ENCODE peak calls at places on chromosomes 2 and 18, in four cellular contexts. C is BJ, O is psoas muscle, J is nephron progenitor cell. W is an unnamed sample.

GRCh38 chr18:33097126-33097525 is 324.3 kb upstream of the KLHL14 start:
- DNase-seq in C (no peak), O (no peak), J (no peak), W (no peak)

GRCh38 chr2:237137626-237138323 is 52.1 kb downstream of the COPS8 start:
- DNase-seq in O (no peak), J (no peak), C (no peak), W (no peak)

GRCh38 chr2:158995677-158996049 is 27.2 kb downstream of the TANC1 start:
- DNase-seq in J (no peak), C (no peak), O (no peak), W (no peak)

GRCh38 chr2:9774266-9774665 is 69.0 kb upstream of the TAF1B start:
- DNase-seq in C (no peak), J (no peak), O (peak), W (no peak)

GRCh38 chr18:61676763-61677434 is 215.9 kb downstream of the RNF152 start:
- DNase-seq in O (no peak), J (no peak), C (peak), W (no peak)

GRCh38 chr2:70850905-70851304 is 15.3 kb upstream of the CD207 start:
- DNase-seq in J (no peak), C (no peak), O (no peak), W (no peak)

GRCh38 chr2:203951366-203951902 is 14.9 kb downstream of the ICOS start:
- DNase-seq in J (no peak), C (no peak), O (no peak), W (no peak)

GRCh38 chr18:35296079-35296478 is 6.0 kb upstream of the ZSCAN30 start:
- DNase-seq in J (no peak), C (no peak), O (no peak), W (no peak)

GRCh38 chr18:36176739-36177138 is 10.6 kb upstream of the MOCOS start:
- DNase-seq in O (no peak), J (no peak), C (no peak), W (no peak)

GRCh38 chr2:230068658-230069080 is at the start of gene SLC16A14:
- DNase-seq in C (no peak), J (peak), O (no peak), W (no peak)
- TF ChIP-seq CTCF in C (peak), J (no peak), O (no peak), W (peak)

DNA sequence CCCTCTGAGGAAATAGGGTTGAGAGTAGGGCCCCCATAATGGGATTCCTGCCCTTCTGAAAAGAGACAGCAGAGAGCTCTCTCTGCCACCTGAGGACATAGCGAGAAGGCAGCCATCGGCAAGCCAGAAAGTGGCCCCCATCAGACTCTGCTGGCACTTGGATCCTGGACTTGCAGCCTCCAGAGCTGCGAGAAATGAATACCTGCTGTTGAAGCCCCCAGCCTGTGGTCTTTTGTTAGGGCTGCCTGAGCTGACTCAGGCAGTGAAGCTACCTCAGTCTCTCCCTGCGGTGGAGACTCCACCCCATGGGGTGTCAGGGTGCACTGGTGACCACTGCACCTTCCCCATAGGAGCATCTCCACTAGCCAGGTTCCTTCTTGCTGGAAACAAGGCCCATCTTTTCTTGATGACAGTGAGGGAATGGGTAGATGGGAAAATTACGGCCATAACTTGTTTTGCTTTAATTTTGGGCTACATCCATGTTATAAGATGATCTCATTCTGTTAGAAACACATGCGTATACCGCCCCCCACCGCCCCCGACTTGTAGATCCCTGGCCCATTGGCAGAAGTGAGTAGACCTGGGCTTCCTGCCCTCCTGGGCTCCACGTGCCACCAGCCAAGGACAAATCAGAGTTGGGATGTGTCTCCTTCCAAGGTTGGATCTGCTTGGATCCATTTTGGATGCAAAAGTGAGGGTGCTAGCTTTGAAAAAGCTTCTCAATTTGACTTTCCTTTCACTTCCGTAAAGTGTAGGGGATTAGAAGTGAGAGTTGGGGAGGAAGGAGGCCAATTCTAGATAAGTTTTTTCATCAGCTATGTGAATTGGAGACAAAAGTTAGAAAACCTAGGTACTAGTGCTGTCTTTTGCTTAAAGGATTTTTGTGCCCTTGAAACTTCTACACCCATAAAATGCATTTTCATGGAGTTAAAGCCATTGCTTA is 42.9 kb downstream of the NCK2 start:
- DNase-seq in O (no peak), J (no peak), C (no peak), W (no peak)
- TF ChIP-seq CTCF in O (peak), J (no peak), C (no peak), W (no peak)

GRCh38 chr18:12990977-12991838 is at the start of gene CEP192:
- DNase-seq in J (peak), O (peak), C (peak), W (peak)
- TF ChIP-seq CTCF in J (no peak), O (no peak), C (no peak), W (no peak)

GRCh38 chr18:9196568-9196967 is 60.0 kb downstream of the ANKRD12 start:
- DNase-seq in O (no peak), C (no peak), J (no peak), W (no peak)

GRCh38 chr18:9204659-9205058 is 68.1 kb downstream of the ANKRD12 start:
- DNase-seq in C (no peak), J (no peak), O (no peak), W (no peak)

GRCh38 chr18:9201224-9201623 is 64.6 kb downstream of the ANKRD12 start:
- DNase-seq in J (no peak), O (no peak), C (no peak), W (no peak)
- TF ChIP-seq CTCF in J (no peak), O (no peak), C (no peak), W (no peak)

GRCh38 chr2:20453087-20453486 is 6.2 kb downstream of the RHOB start:
- DNase-seq in J (no peak), O (no peak), C (no peak), W (no peak)

GRCh38 chr2:20451346-20451745 is 4.5 kb downstream of the RHOB start:
- DNase-seq in O (no peak), J (no peak), C (no peak), W (no peak)

GRCh38 chr2:20454036-20454981 is 7.4 kb downstream of the RHOB start:
- DNase-seq in C (no peak), O (no peak), J (no peak), W (no peak)

GRCh38 chr2:20451761-20452499 is 5.1 kb downstream of the RHOB start:
- DNase-seq in J (no peak), C (no peak), O (no peak), W (no peak)

GRCh38 chr2:20452551-20452950 is 5.7 kb downstream of the RHOB start:
- DNase-seq in J (no peak), O (no peak), C (no peak), W (no peak)
- TF ChIP-seq CTCF in J (no peak), O (no peak), C (peak), W (no peak)

GRCh38 chr2:223760838-223761502 is 76.4 kb downstream of the AP1S3 start:
- DNase-seq in J (no peak), C (peak), O (no peak), W (peak)
- TF ChIP-seq CTCF in J (no peak), C (no peak), O (no peak), W (no peak)

DNA sequence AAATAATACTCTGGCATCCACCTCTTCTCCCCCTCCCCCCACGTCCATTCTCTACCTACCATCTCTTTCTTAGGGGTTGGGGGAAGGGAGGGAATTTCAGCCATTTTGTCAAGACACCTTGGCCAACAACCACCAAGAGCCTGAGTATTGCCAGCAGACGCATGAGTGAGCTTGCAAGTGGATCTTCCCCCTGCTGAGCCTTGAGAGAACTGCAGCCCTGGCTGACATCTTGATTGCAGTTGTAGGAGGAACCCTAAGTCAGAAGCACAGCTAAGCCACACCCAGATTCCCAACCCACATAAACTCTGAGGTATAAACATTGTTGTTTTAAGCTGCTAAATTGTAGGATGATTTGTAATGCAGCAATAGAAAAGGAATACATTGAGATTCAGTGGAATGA is 165.6 kb downstream of the TMEFF2 start:
- DNase-seq in C (no peak), O (no peak), J (peak), W (no peak)
- TF ChIP-seq CTCF in C (peak), O (no peak), J (no peak), W (no peak)

W was measured in AG09319.